ENCODE peak calls at places on chromosome 20, in five cellular contexts. X is MM.1S, Y is non-pigmented ciliary epithelial cell, J is mucosa of descending colon, B is NCI-H1105 treated with DMSO at 0.1 percent for 48 hours. V is an unnamed sample.

GRCh38 chr20:33423141-33423834 is 20.3 kb downstream of the SNTA1 start:
- DNase-seq in X (no peak), Y (no peak), J (no peak), B (no peak), V (no peak)

GRCh38 chr20:32368930-32369329 is 10.8 kb downstream of the ASXL1 start:
- DNase-seq in X (peak; percentile 42), Y (no peak), J (no peak), B (no peak), V (no peak)

GRCh38 chr20:45337367-45338120 is 10.7 kb downstream of the SDC4 start:
- DNase-seq in X (no peak), Y (no peak), J (no peak), B (no peak), V (no peak)

GRCh38 chr20:24933266-24933908 is 15.7 kb upstream of the CST7 start:
- DNase-seq in X (no peak), Y (no peak), J (no peak), B (no peak), V (no peak)

GRCh38 chr20:37336369-37337207 is 9.4 kb upstream of the SRC start:
- DNase-seq in X (peak; percentile 19), Y (no peak), J (peak; percentile 54), B (no peak), V (peak; percentile 97)

GRCh38 chr20:51354769-51355319 is 187.7 kb downstream of the NFATC2 start:
- DNase-seq in X (no peak), Y (no peak), J (no peak), B (no peak), V (no peak)

GRCh38 chr20:41392295-41392694 is 25.7 kb upstream of the EMILIN3 start:
- DNase-seq in X (no peak), Y (no peak), J (no peak), B (no peak), V (no peak)

GRCh38 chr20:19769516-19769915 is 11.5 kb downstream of the RIN2 start:
- DNase-seq in X (no peak), Y (no peak), J (no peak), B (no peak), V (no peak)

GRCh38 chr20:48748556-48748955 is 79.2 kb downstream of the PREX1 start:
- DNase-seq in X (no peak), Y (no peak), J (no peak), B (no peak), V (no peak)

GRCh38 chr20:33490023-33490933 is at the start of gene CBFA2T2:
- DNase-seq in X (peak; percentile 49), Y (no peak), J (peak; percentile 68), B (no peak), V (no peak)

GRCh38 chr20:57451759-57452661 is 60.8 kb downstream of the RBM38 start:
- DNase-seq in X (no peak), Y (no peak), J (no peak), B (no peak), V (peak; percentile 53)

GRCh38 chr20:58135441-58136170 is 92.8 kb downstream of the ANKRD60 start:
- DNase-seq in X (no peak), Y (no peak), J (no peak), B (peak; percentile 88), V (no peak)

GRCh38 chr20:44153636-44154043 is 33.3 kb downstream of the JPH2 start:
- DNase-seq in X (no peak), Y (no peak), J (no peak), B (no peak), V (no peak)

GRCh38 chr20:11012975-11013374 is 339.2 kb upstream of the JAG1 start:
- DNase-seq in X (no peak), Y (no peak), J (no peak), B (no peak), V (no peak)

GRCh38 chr20:10513931-10514575 is 78.9 kb downstream of the SLX4IP start:
- DNase-seq in X (no peak), Y (no peak), J (no peak), B (no peak), V (no peak)

GRCh38 chr20:47708140-47708807 is 77.0 kb downstream of the SULF2 start:
- DNase-seq in X (no peak), Y (no peak), J (no peak), B (no peak), V (peak; percentile 52)

GRCh38 chr20:21251278-21251677 is 51.9 kb upstream of the XRN2 start:
- DNase-seq in X (no peak), Y (no peak), J (no peak), B (no peak), V (no peak)

GRCh38 chr20:6590891-6591679 is 176.4 kb upstream of the BMP2 start:
- DNase-seq in X (no peak), Y (no peak), J (peak; percentile 54), B (peak; percentile 51), V (no peak)

GRCh38 chr20:63171991-63172390 is 43.9 kb downstream of the YTHDF1 start:
- DNase-seq in X (no peak), Y (no peak), J (no peak), B (no peak), V (no peak)

GRCh38 chr20:58598271-58599015 is 52.6 kb upstream of the STX16 start:
- DNase-seq in X (no peak), Y (no peak), J (peak; percentile 43), B (no peak), V (no peak)

GRCh38 chr20:25015986-25016385 is 23.4 kb upstream of the APMAP start:
- DNase-seq in X (no peak), Y (no peak), J (no peak), B (no peak), V (no peak)

GRCh38 chr20:13858496-13859270 is 73.9 kb downstream of the NDUFAF5 start:
- DNase-seq in X (no peak), Y (no peak), J (no peak), B (no peak), V (no peak)

GRCh38 chr20:1776608-1777475 is 118.4 kb upstream of the SIRPA start:
- DNase-seq in X (peak; percentile 75), Y (peak; percentile 48), J (peak; percentile 94), B (peak; percentile 77), V (peak; percentile 82)

GRCh38 chr20:57540889-57541288 is 15.9 kb upstream of the CTCFL start:
- DNase-seq in X (no peak), Y (no peak), J (peak; percentile 76), B (no peak), V (no peak)

GRCh38 chr20:1528811-1529210 is 28.7 kb downstream of the SIRPD start:
- DNase-seq in X (no peak), Y (no peak), J (no peak), B (no peak), V (no peak)

GRCh38 chr20:44714102-44714700 is 968 bp upstream of the CCN5 start:
- DNase-seq in X (no peak), Y (no peak), J (no peak), B (no peak), V (no peak)

GRCh38 chr20:10040070-10040970 is 5.5 kb downstream of the ANKEF1 start:
- DNase-seq in X (peak; percentile 50), Y (peak; percentile 35), J (no peak), B (no peak), V (no peak)

GRCh38 chr20:47309806-47310426 is 46.6 kb downstream of the ZMYND8 start:
- DNase-seq in X (no peak), Y (no peak), J (no peak), B (no peak), V (no peak)

GRCh38 chr20:39913274-39913673 is 775.8 kb downstream of the MAFB start:
- DNase-seq in X (no peak), Y (no peak), J (no peak), B (no peak), V (no peak)

GRCh38 chr20:4767084-4767483 is 45.4 kb downstream of the PRND start:
- DNase-seq in X (no peak), Y (no peak), J (no peak), B (no peak), V (no peak)

GRCh38 chr20:38479596-38479995 is 7.0 kb downstream of the RALGAPB start:
- DNase-seq in X (no peak), Y (no peak), J (no peak), B (no peak), V (no peak)

GRCh38 chr20:11459090-11459877 is 458.4 kb upstream of the BTBD3 start:
- DNase-seq in X (no peak), Y (no peak), J (no peak), B (no peak), V (peak; percentile 9)

GRCh38 chr20:32452776-32453466 is 94.8 kb downstream of the ASXL1 start:
- DNase-seq in X (no peak), Y (no peak), J (no peak), B (no peak), V (no peak)

GRCh38 chr20:16476032-16476431 is 97.2 kb downstream of the KIF16B start:
- DNase-seq in X (peak; percentile 44), Y (no peak), J (no peak), B (peak; percentile 51), V (peak; percentile 55)

GRCh38 chr20:63980806-63981728 is at the start of gene PRPF6:
- DNase-seq in X (peak; percentile 99), Y (peak; percentile 67), J (peak; percentile 94), B (peak; percentile 96), V (peak; percentile 99)

GRCh38 chr20:45470262-45470931 is 844 bp downstream of the WFDC2 start:
- DNase-seq in X (peak; percentile 42), Y (no peak), J (peak; percentile 73), B (peak; percentile 64), V (peak; percentile 23)

GRCh38 chr20:62733891-62734290 is 25.3 kb downstream of the NTSR1 start:
- DNase-seq in X (no peak), Y (no peak), J (no peak), B (no peak), V (no peak)

GRCh38 chr20:59371429-59371828 is 71.0 kb downstream of the EDN3 start:
- DNase-seq in X (no peak), Y (no peak), J (no peak), B (no peak), V (no peak)

GRCh38 chr20:58236612-58237317 is 8.3 kb upstream of the ANKRD60 start:
- DNase-seq in X (peak; percentile 71), Y (no peak), J (peak; percentile 87), B (peak; percentile 78), V (peak; percentile 74)

V was measured in GM12865.